ENCODE peak calls at places on chromosomes 1 and 21, in seven cellular contexts. W, E, D, X, N, I and M are unnamed samples.

GRCh38 chr1:25702101-25702775 is 85.6 kb downstream of the MAN1C1 start:
- DNase-seq in D (no peak), X (no peak), E (no peak), I (no peak), W (no peak), N (no peak), M (no peak)

GRCh38 chr1:2446861-2447260 is 29.2 kb upstream of the PLCH2 start:
- DNase-seq in X (no peak), E (no peak), N (peak; percentile 83), D (no peak), W (no peak), I (no peak), M (no peak)

GRCh38 chr1:7516341-7516740 is 254.8 kb upstream of the VAMP3 start:
- DNase-seq in X (no peak), D (no peak), N (no peak), I (no peak), W (no peak), E (no peak), M (no peak)

GRCh38 chr1:31064685-31065309 is 720 bp downstream of the PUM1 start:
- DNase-seq in X (no peak), W (no peak), I (peak; percentile 71), N (peak; percentile 30), E (no peak), D (no peak), M (peak; percentile 7)

GRCh38 chr1:211952299-211952698 is 83.1 kb downstream of the INTS7 start:
- DNase-seq in X (no peak), E (no peak), I (no peak), W (no peak), D (no peak), N (no peak), M (no peak)

GRCh38 chr1:159964144-159964543 is 10.1 kb upstream of the SLAMF9 start:
- DNase-seq in W (no peak), I (no peak), E (no peak), N (no peak), X (no peak), D (no peak), M (no peak)

GRCh38 chr21:39533545-39534226 is 79.1 kb upstream of the B3GALT5 start:
- DNase-seq in N (no peak), E (no peak), X (no peak), D (no peak), I (no peak), W (peak; percentile 73), M (no peak)

GRCh38 chr21:42063206-42063577 is 7.9 kb upstream of the UMODL1 start:
- DNase-seq in N (peak; percentile 50), E (no peak), X (peak; percentile 11), D (no peak), W (peak; percentile 53), I (no peak), M (no peak)

GRCh38 chr1:43206721-43207228 is 34.6 kb downstream of the CFAP57 start:
- DNase-seq in X (no peak), W (no peak), N (no peak), D (peak; percentile 51), I (no peak), E (no peak), M (no peak)

GRCh38 chr1:223741861-223742260 is 29.5 kb downstream of the CAPN2 start:
- DNase-seq in I (no peak), D (no peak), E (no peak), W (no peak), X (no peak), N (no peak), M (no peak)

GRCh38 chr1:38329644-38330043 is 283.1 kb upstream of the POU3F1 start:
- DNase-seq in W (no peak), I (no peak), D (no peak), E (no peak), X (no peak), N (no peak), M (no peak)